ENCODE peak calls at places on chromosomes 6 and 20, in seven cellular contexts. K is EH; O is NCI-H146; P is neural progenitor cell; J is HT1080; S is activated CD8-positive, alpha-beta memory T cell treated with anti-CD3 and anti-CD28 coated beads for 4 hours; G is fibroblast of mammary gland. C is an unnamed sample.

GRCh38 chr6:126195625-126196236 is 144.2 kb upstream of the CENPW start:
- DNase-seq in K (peak), O (no peak), P (no peak), J (peak), S (no peak), G (no peak), C (no peak)

GRCh38 chr20:19099586-19100555 is 112.6 kb upstream of the SLC24A3 start:
- DNase-seq in K (no peak), O (no peak), P (no peak), J (no peak), S (no peak), G (no peak), C (no peak)

GRCh38 chr6:143949535-143949934 is 58.5 kb downstream of the PLAGL1 start:
- DNase-seq in K (no peak), O (no peak), P (no peak), J (no peak), S (no peak), G (no peak), C (no peak)

GRCh38 chr6:22631101-22631500 is 61.7 kb downstream of the HDGFL1 start:
- DNase-seq in K (no peak), O (no peak), P (peak), J (no peak), S (no peak), G (no peak), C (no peak)

GRCh38 chr20:45016089-45016641 is 49.9 kb downstream of the STK4 start:
- DNase-seq in K (peak), O (no peak), P (no peak), J (no peak), S (no peak), G (no peak), C (no peak)

GRCh38 chr20:19765266-19765665 is 7.2 kb downstream of the RIN2 start:
- DNase-seq in K (no peak), O (no peak), P (no peak), J (no peak), S (no peak), G (no peak), C (no peak)

GRCh38 chr6:118218156-118218555 is 311.1 kb downstream of the SLC35F1 start:
- DNase-seq in K (no peak), O (no peak), P (no peak), J (no peak), S (no peak), G (no peak), C (no peak)

GRCh38 chr20:43583982-43584432 is 6.7 kb upstream of the IFT52 start:
- DNase-seq in K (peak), O (no peak), P (no peak), J (peak), S (no peak), G (peak), C (peak)

GRCh38 chr6:144286503-144287393 is 1.6 kb downstream of the UTRN start:
- DNase-seq in K (peak), O (no peak), P (peak), J (peak), S (no peak), G (peak), C (peak)

GRCh38 chr20:2879148-2879547 is 5.9 kb downstream of the PTPRA start:
- DNase-seq in K (peak), O (no peak), P (no peak), J (no peak), S (no peak), G (peak), C (peak)

GRCh38 chr6:46757206-46757564 is 10.5 kb downstream of the ANKRD66 start:
- DNase-seq in K (no peak), O (no peak), P (no peak), J (peak), S (no peak), G (peak), C (no peak)